ENCODE peak calls at places on chromosomes 7 and 10, in six cellular contexts. One of them, this sample, is unnamed.

GRCh38 chr10:105413997-105414396 is 772.9 kb downstream of the SORCS3 start:
- DNase-seq in OCI-LY7: no peak
- DNase-seq in HCT116: no peak
- DNase-seq in GM23248: no peak
- DNase-seq in hepatocyte: no peak
- DNase-seq in PC-3: no peak
- DNase-seq in this sample: no peak

GRCh38 chr7:44064791-44065430 is 456 bp downstream of the PGAM2 start:
- DNase-seq in OCI-LY7: no peak
- DNase-seq in HCT116: no peak
- DNase-seq in GM23248: peak
- DNase-seq in hepatocyte: no peak
- DNase-seq in PC-3: no peak
- DNase-seq in this sample: peak

GRCh38 chr10:32941357-32941756 is 16.7 kb downstream of the ITGB1 start:
- DNase-seq in OCI-LY7: no peak
- DNase-seq in HCT116: no peak
- DNase-seq in GM23248: no peak
- DNase-seq in hepatocyte: no peak
- DNase-seq in PC-3: no peak
- DNase-seq in this sample: no peak

GRCh38 chr10:78805176-78805575 is 263.6 kb upstream of the ZMIZ1 start:
- DNase-seq in OCI-LY7: no peak
- DNase-seq in HCT116: no peak
- DNase-seq in GM23248: peak
- DNase-seq in hepatocyte: peak
- DNase-seq in PC-3: peak
- DNase-seq in this sample: no peak

GRCh38 chr7:142445019-142445686 is 187.3 kb upstream of the PRSS58 start:
- DNase-seq in OCI-LY7: peak
- DNase-seq in HCT116: peak
- DNase-seq in GM23248: no peak
- DNase-seq in hepatocyte: no peak
- DNase-seq in PC-3: peak
- DNase-seq in this sample: peak

GRCh38 chr10:89981891-89982290 is 280.5 kb downstream of the KIF20B start:
- DNase-seq in OCI-LY7: no peak
- DNase-seq in HCT116: no peak
- DNase-seq in GM23248: no peak
- DNase-seq in hepatocyte: no peak
- DNase-seq in PC-3: peak
- DNase-seq in this sample: no peak

GRCh38 chr10:28765641-28766040 is 88.3 kb downstream of the BAMBI start:
- DNase-seq in OCI-LY7: no peak
- DNase-seq in HCT116: no peak
- DNase-seq in GM23248: no peak
- DNase-seq in hepatocyte: no peak
- DNase-seq in PC-3: no peak
- DNase-seq in this sample: no peak

GRCh38 chr10:58359541-58359940 is 24.7 kb downstream of the UBE2D1 start:
- DNase-seq in OCI-LY7: no peak
- DNase-seq in HCT116: no peak
- DNase-seq in GM23248: no peak
- DNase-seq in hepatocyte: no peak
- DNase-seq in PC-3: no peak
- DNase-seq in this sample: no peak

GRCh38 chr10:50857579-50857978 is 27.8 kb downstream of the A1CF start:
- DNase-seq in OCI-LY7: no peak
- DNase-seq in HCT116: no peak
- DNase-seq in GM23248: no peak
- DNase-seq in hepatocyte: no peak
- DNase-seq in PC-3: no peak
- DNase-seq in this sample: peak

GRCh38 chr7:115975766-115976165 is 54.8 kb downstream of the TFEC start:
- DNase-seq in OCI-LY7: no peak
- DNase-seq in HCT116: no peak
- DNase-seq in GM23248: no peak
- DNase-seq in hepatocyte: no peak
- DNase-seq in PC-3: no peak
- DNase-seq in this sample: no peak

GRCh38 chr7:98282727-98283126 is 1.2 kb downstream of the BRI3 start:
- DNase-seq in OCI-LY7: no peak
- DNase-seq in HCT116: no peak
- DNase-seq in GM23248: peak
- DNase-seq in hepatocyte: peak
- DNase-seq in PC-3: peak
- DNase-seq in this sample: no peak

GRCh38 chr10:58241346-58241745 is 26.3 kb downstream of the IPMK start:
- DNase-seq in OCI-LY7: no peak
- DNase-seq in HCT116: no peak
- DNase-seq in GM23248: peak
- DNase-seq in hepatocyte: no peak
- DNase-seq in PC-3: no peak
- DNase-seq in this sample: no peak

GRCh38 chr10:71996598-71997371 is 32.6 kb downstream of the CHST3 start:
- DNase-seq in OCI-LY7: peak
- DNase-seq in HCT116: no peak
- DNase-seq in GM23248: no peak
- DNase-seq in hepatocyte: no peak
- DNase-seq in PC-3: no peak
- DNase-seq in this sample: no peak

GRCh38 chr10:25083546-25084111 is 67.2 kb downstream of the THNSL1 start:
- DNase-seq in OCI-LY7: no peak
- DNase-seq in HCT116: no peak
- DNase-seq in GM23248: peak
- DNase-seq in hepatocyte: no peak
- DNase-seq in PC-3: no peak
- DNase-seq in this sample: no peak

GRCh38 chr10:25084447-25084846 is 68.0 kb downstream of the THNSL1 start:
- DNase-seq in OCI-LY7: no peak
- DNase-seq in HCT116: no peak
- DNase-seq in GM23248: no peak
- DNase-seq in hepatocyte: no peak
- DNase-seq in PC-3: no peak
- DNase-seq in this sample: no peak

GRCh38 chr10:25078659-25079429 is 62.4 kb downstream of the THNSL1 start:
- DNase-seq in OCI-LY7: no peak
- DNase-seq in HCT116: no peak
- DNase-seq in GM23248: peak
- DNase-seq in hepatocyte: peak
- DNase-seq in PC-3: no peak
- DNase-seq in this sample: no peak

GRCh38 chr10:25082276-25083204 is 66.1 kb downstream of the THNSL1 start:
- DNase-seq in OCI-LY7: no peak
- DNase-seq in HCT116: no peak
- DNase-seq in GM23248: no peak
- DNase-seq in hepatocyte: no peak
- DNase-seq in PC-3: no peak
- DNase-seq in this sample: peak

DNA sequence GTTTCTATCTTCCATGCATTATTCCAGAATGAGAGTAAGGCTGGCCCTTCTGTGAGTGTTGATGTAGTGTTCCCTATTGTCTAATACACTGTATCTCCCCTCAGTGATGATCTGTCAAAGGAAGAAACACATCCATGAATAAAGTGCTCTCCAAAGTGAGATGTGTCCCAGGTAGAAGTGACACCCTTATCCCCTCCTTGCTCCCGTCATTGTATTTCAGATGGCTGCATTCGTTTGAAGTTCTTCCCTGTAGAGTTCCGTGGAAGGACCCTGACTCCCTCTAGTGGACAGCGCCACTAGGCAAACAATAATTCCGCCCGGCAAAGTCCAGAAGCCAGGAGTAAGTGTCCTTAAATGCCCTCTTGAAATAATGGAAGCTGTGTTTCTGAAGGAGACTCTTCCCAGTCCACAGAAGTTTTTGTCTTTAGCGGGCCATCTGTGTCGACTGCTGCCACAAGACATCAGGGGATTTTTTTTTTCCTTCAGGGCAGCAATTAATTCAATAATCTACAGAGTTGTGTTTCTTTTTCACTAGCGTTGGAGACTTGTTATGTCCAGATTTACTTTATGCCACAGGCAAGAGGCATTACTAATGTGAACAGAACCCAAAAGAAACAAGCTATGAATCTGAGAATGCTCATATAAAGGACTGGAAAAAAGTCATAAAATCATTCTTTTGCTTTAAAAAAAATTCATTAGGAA is 64.6 kb downstream of the THNSL1 start:
- DNase-seq in OCI-LY7: peak
- DNase-seq in HCT116: peak
- DNase-seq in GM23248: peak
- DNase-seq in hepatocyte: peak
- DNase-seq in PC-3: peak
- DNase-seq in this sample: peak
- H2AFZ ChIP-seq in OCI-LY7: no peak
- H2AFZ ChIP-seq in HCT116: peak
- H2AFZ ChIP-seq in GM23248: peak
- H2AFZ ChIP-seq in hepatocyte: peak
- H2AFZ ChIP-seq in PC-3: peak
- H2AFZ ChIP-seq in this sample: no peak

GRCh38 chr10:42962120-42962901 is 114.6 kb upstream of the RET start:
- DNase-seq in OCI-LY7: no peak
- DNase-seq in HCT116: no peak
- DNase-seq in GM23248: no peak
- DNase-seq in hepatocyte: no peak
- DNase-seq in PC-3: no peak
- DNase-seq in this sample: no peak

GRCh38 chr10:42960491-42961155 is 116.2 kb upstream of the RET start:
- DNase-seq in OCI-LY7: no peak
- DNase-seq in HCT116: peak
- DNase-seq in GM23248: peak
- DNase-seq in hepatocyte: peak
- DNase-seq in PC-3: peak
- DNase-seq in this sample: peak

GRCh38 chr10:42959833-42960232 is 117.0 kb upstream of the RET start:
- DNase-seq in OCI-LY7: no peak
- DNase-seq in HCT116: no peak
- DNase-seq in GM23248: no peak
- DNase-seq in hepatocyte: no peak
- DNase-seq in PC-3: no peak
- DNase-seq in this sample: no peak

GRCh38 chr10:42961776-42962119 is 115.1 kb upstream of the RET start:
- DNase-seq in OCI-LY7: no peak
- DNase-seq in HCT116: no peak
- DNase-seq in GM23248: no peak
- DNase-seq in hepatocyte: no peak
- DNase-seq in PC-3: no peak
- DNase-seq in this sample: no peak

GRCh38 chr10:42961156-42961589 is 115.7 kb upstream of the RET start:
- DNase-seq in OCI-LY7: no peak
- DNase-seq in HCT116: no peak
- DNase-seq in GM23248: no peak
- DNase-seq in hepatocyte: no peak
- DNase-seq in PC-3: no peak
- DNase-seq in this sample: no peak
- TF ChIP-seq EZH2phosphoT487 in OCI-LY7: no peak
- TF ChIP-seq EZH2phosphoT487 in HCT116: no peak
- TF ChIP-seq EZH2phosphoT487 in GM23248: no peak
- TF ChIP-seq EZH2phosphoT487 in hepatocyte: no peak
- TF ChIP-seq EZH2phosphoT487 in PC-3: no peak
- TF ChIP-seq EZH2phosphoT487 in this sample: no peak

DNA sequence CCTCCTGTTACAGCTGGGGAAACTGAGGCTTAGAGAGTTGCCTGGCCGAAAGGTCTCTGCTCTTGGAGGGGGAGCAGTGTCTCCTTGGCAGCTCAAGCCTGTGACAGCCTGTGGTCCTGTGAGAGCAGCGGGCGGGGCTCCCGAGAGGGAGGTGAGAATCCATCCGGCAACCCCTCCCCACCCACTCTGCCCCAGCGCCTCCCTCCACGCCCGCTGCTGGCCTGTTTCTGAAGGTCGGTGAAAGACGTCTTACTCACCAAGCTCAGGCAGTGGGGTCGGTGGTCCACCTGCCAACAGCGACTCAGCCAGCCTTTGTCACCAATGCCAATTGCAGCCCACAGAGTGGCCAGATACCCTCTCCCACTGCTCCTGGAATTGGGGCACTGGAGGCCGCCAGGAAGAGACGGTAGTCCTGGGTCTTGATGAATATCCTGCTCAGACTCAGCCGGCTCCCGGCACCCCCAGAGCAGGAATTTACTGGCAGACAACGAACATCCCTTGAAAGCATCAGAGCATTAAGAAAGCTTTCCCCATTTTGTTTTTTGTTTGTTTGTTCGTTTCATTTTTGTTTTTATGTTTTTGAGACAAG is 7.4 kb upstream of the TTYH3 start:
- DNase-seq in OCI-LY7: no peak
- DNase-seq in HCT116: no peak
- DNase-seq in GM23248: no peak
- DNase-seq in hepatocyte: no peak
- DNase-seq in PC-3: no peak
- DNase-seq in this sample: no peak
- H2AFZ ChIP-seq in OCI-LY7: no peak
- H2AFZ ChIP-seq in HCT116: no peak
- H2AFZ ChIP-seq in GM23248: peak
- H2AFZ ChIP-seq in hepatocyte: no peak
- H2AFZ ChIP-seq in PC-3: peak
- H2AFZ ChIP-seq in this sample: no peak

GRCh38 chr7:549103-549890 is 29.7 kb upstream of the PDGFA start:
- DNase-seq in OCI-LY7: no peak
- DNase-seq in HCT116: no peak
- DNase-seq in GM23248: no peak
- DNase-seq in hepatocyte: peak
- DNase-seq in PC-3: no peak
- DNase-seq in this sample: no peak

GRCh38 chr7:549891-550625 is 30.4 kb upstream of the PDGFA start:
- DNase-seq in OCI-LY7: no peak
- DNase-seq in HCT116: no peak
- DNase-seq in GM23248: no peak
- DNase-seq in hepatocyte: no peak
- DNase-seq in PC-3: no peak
- DNase-seq in this sample: no peak

GRCh38 chr7:545470-545869 is 25.8 kb upstream of the PDGFA start:
- DNase-seq in OCI-LY7: no peak
- DNase-seq in HCT116: no peak
- DNase-seq in GM23248: no peak
- DNase-seq in hepatocyte: no peak
- DNase-seq in PC-3: no peak
- DNase-seq in this sample: no peak

GRCh38 chr7:550881-551614 is 31.4 kb upstream of the PDGFA start:
- DNase-seq in OCI-LY7: no peak
- DNase-seq in HCT116: no peak
- DNase-seq in GM23248: no peak
- DNase-seq in hepatocyte: no peak
- DNase-seq in PC-3: no peak
- DNase-seq in this sample: no peak

GRCh38 chr7:548401-548800 is 28.8 kb upstream of the PDGFA start:
- DNase-seq in OCI-LY7: no peak
- DNase-seq in HCT116: no peak
- DNase-seq in GM23248: no peak
- DNase-seq in hepatocyte: no peak
- DNase-seq in PC-3: no peak
- DNase-seq in this sample: no peak
- TF ChIP-seq EZH2phosphoT487 in OCI-LY7: no peak
- TF ChIP-seq EZH2phosphoT487 in HCT116: no peak
- TF ChIP-seq EZH2phosphoT487 in GM23248: no peak
- TF ChIP-seq EZH2phosphoT487 in hepatocyte: no peak
- TF ChIP-seq EZH2phosphoT487 in PC-3: no peak
- TF ChIP-seq EZH2phosphoT487 in this sample: no peak